ENCODE peak calls at places on chromosomes 5 and 9, in eight cellular contexts. C is activated T-cell treated with anti-CD3 and anti-CD28 coated beads for 1 hour; V is stimulated activated naive CD8-positive, alpha-beta T cell treated with anti-CD3 and anti-CD28 coated beads, Interleukin-15, amount 100 ng/mL, for 72 hours; Q is NCI-H1105 treated with DMSO at 0.1 percent for 48 hours; Y is IMR-90; I is left kidney; U is dorsolateral prefrontal cortex; N is T-helper 2 cell. J is an unnamed sample.

GRCh38 chr5:65672787-65673186 is 48.0 kb downstream of the SHLD3 start:
- DNase-seq in Q (no peak), C (no peak), N (no peak), I (no peak), V (no peak), Y (peak; percentile 88), U (no peak), J (peak; percentile 39)

GRCh38 chr9:69542942-69543704 is 129.0 kb downstream of the APBA1 start:
- DNase-seq in V (no peak), C (no peak), I (peak; percentile 26), N (no peak), U (peak; percentile 57), Y (no peak), Q (peak; percentile 77), J (no peak)

GRCh38 chr5:106875591-106876297 is 795.0 kb downstream of the EFNA5 start:
- DNase-seq in I (no peak), Y (peak; percentile 36), U (no peak), V (no peak), C (no peak), N (no peak), Q (no peak), J (peak; percentile 72)

GRCh38 chr9:121427899-121428298 is 57.8 kb upstream of the STOM start:
- DNase-seq in U (no peak), V (no peak), N (no peak), C (no peak), Y (no peak), Q (no peak), I (no peak), J (no peak)

GRCh38 chr5:178313316-178313715 is 80.7 kb upstream of the PHYKPL start:
- DNase-seq in I (no peak), Q (no peak), V (no peak), N (no peak), U (no peak), C (no peak), Y (no peak), J (no peak)

GRCh38 chr5:71681282-71681681 is 37.8 kb upstream of the CARTPT start:
- DNase-seq in N (no peak), I (no peak), Q (no peak), Y (no peak), U (no peak), V (no peak), C (no peak), J (no peak)

GRCh38 chr9:135649508-135649907 is 10.2 kb upstream of the GLT6D1 start:
- DNase-seq in V (no peak), N (no peak), Y (no peak), U (no peak), Q (no peak), I (no peak), C (no peak), J (no peak)

GRCh38 chr9:16213781-16214515 is 656.5 kb downstream of the BNC2 start:
- DNase-seq in Q (no peak), V (no peak), Y (peak; percentile 99), U (no peak), I (peak; percentile 64), N (no peak), C (no peak), J (peak; percentile 92)

GRCh38 chr5:72213482-72213881 is 106.2 kb downstream of the MAP1B start:
- DNase-seq in Y (no peak), V (no peak), N (no peak), Q (no peak), I (no peak), C (no peak), U (no peak), J (no peak)

GRCh38 chr9:133768371-133768858 is 30.3 kb upstream of the SARDH start:
- DNase-seq in U (peak; percentile 19), Q (no peak), I (no peak), Y (no peak), V (no peak), C (no peak), N (no peak), J (no peak)

J was measured in AG20443.